ENCODE peak calls at places on chromosomes 3 and 15, in nine cellular contexts. One of them, this sample, is unnamed.

GRCh38 chr15:89406218-89406716 is 71.6 kb upstream of the POLG start:
- DNase-seq in NCI-H2081: no peak
- DNase-seq in T-cell: no peak
- DNase-seq in activated CD8-positive, alpha-beta memory T cell treated with anti-CD3 and anti-CD28 coated beads for 24 hours: no peak
- DNase-seq in activated CD4-positive, CD25-positive, alpha-beta regulatory T cell: no peak
- DNase-seq in COR-L47: no peak
- DNase-seq in EL: peak; percentile 29
- DNase-seq in WTC11: no peak
- DNase-seq in Panc1: no peak
- DNase-seq in this sample: no peak

GRCh38 chr15:69145694-69146492 is 14.5 kb upstream of the GLCE start:
- DNase-seq in COR-L47: no peak
- DNase-seq in EL: no peak
- DNase-seq in WTC11: no peak
- DNase-seq in T-cell: no peak
- DNase-seq in activated CD4-positive, CD25-positive, alpha-beta regulatory T cell: no peak
- DNase-seq in activated CD8-positive, alpha-beta memory T cell treated with anti-CD3 and anti-CD28 coated beads for 24 hours: no peak
- DNase-seq in Panc1: no peak
- DNase-seq in NCI-H2081: no peak
- DNase-seq in this sample: peak; percentile 54

GRCh38 chr15:67543348-67543718 is 830 bp downstream of the MAP2K5 start:
- DNase-seq in Panc1: no peak
- DNase-seq in activated CD4-positive, CD25-positive, alpha-beta regulatory T cell: no peak
- DNase-seq in WTC11: peak; percentile 14
- DNase-seq in COR-L47: no peak
- DNase-seq in NCI-H2081: no peak
- DNase-seq in T-cell: no peak
- DNase-seq in EL: peak; percentile 30
- DNase-seq in activated CD8-positive, alpha-beta memory T cell treated with anti-CD3 and anti-CD28 coated beads for 24 hours: no peak
- DNase-seq in this sample: no peak

GRCh38 chr15:31338318-31338878 is 11.8 kb downstream of the KLF13 start:
- DNase-seq in WTC11: no peak
- DNase-seq in NCI-H2081: peak; percentile 30
- DNase-seq in COR-L47: peak; percentile 59
- DNase-seq in activated CD4-positive, CD25-positive, alpha-beta regulatory T cell: no peak
- DNase-seq in T-cell: no peak
- DNase-seq in EL: no peak
- DNase-seq in activated CD8-positive, alpha-beta memory T cell treated with anti-CD3 and anti-CD28 coated beads for 24 hours: no peak
- DNase-seq in Panc1: no peak
- DNase-seq in this sample: no peak

GRCh38 chr3:117264204-117264994 is 554.8 kb downstream of the TUSC7 start:
- DNase-seq in T-cell: no peak
- DNase-seq in COR-L47: no peak
- DNase-seq in activated CD4-positive, CD25-positive, alpha-beta regulatory T cell: no peak
- DNase-seq in activated CD8-positive, alpha-beta memory T cell treated with anti-CD3 and anti-CD28 coated beads for 24 hours: no peak
- DNase-seq in WTC11: no peak
- DNase-seq in Panc1: no peak
- DNase-seq in EL: no peak
- DNase-seq in NCI-H2081: no peak
- DNase-seq in this sample: no peak

GRCh38 chr3:126498936-126499335 is 18.6 kb downstream of the UROC1 start:
- DNase-seq in activated CD4-positive, CD25-positive, alpha-beta regulatory T cell: no peak
- DNase-seq in activated CD8-positive, alpha-beta memory T cell treated with anti-CD3 and anti-CD28 coated beads for 24 hours: no peak
- DNase-seq in NCI-H2081: no peak
- DNase-seq in Panc1: no peak
- DNase-seq in WTC11: no peak
- DNase-seq in EL: no peak
- DNase-seq in COR-L47: no peak
- DNase-seq in T-cell: no peak
- DNase-seq in this sample: no peak

GRCh38 chr3:99325407-99325806 is 313.0 kb upstream of the COL8A1 start:
- DNase-seq in WTC11: no peak
- DNase-seq in NCI-H2081: no peak
- DNase-seq in COR-L47: no peak
- DNase-seq in EL: no peak
- DNase-seq in activated CD4-positive, CD25-positive, alpha-beta regulatory T cell: no peak
- DNase-seq in Panc1: no peak
- DNase-seq in activated CD8-positive, alpha-beta memory T cell treated with anti-CD3 and anti-CD28 coated beads for 24 hours: no peak
- DNase-seq in T-cell: no peak
- DNase-seq in this sample: peak; percentile 71

GRCh38 chr3:100745617-100746016 is 36.3 kb downstream of the TFG start:
- DNase-seq in WTC11: no peak
- DNase-seq in Panc1: no peak
- DNase-seq in NCI-H2081: no peak
- DNase-seq in activated CD4-positive, CD25-positive, alpha-beta regulatory T cell: no peak
- DNase-seq in T-cell: no peak
- DNase-seq in activated CD8-positive, alpha-beta memory T cell treated with anti-CD3 and anti-CD28 coated beads for 24 hours: no peak
- DNase-seq in EL: no peak
- DNase-seq in COR-L47: no peak
- DNase-seq in this sample: no peak

GRCh38 chr3:183794452-183794851 is 30.9 kb downstream of the MAP6D1 start:
- DNase-seq in T-cell: no peak
- DNase-seq in WTC11: no peak
- DNase-seq in activated CD4-positive, CD25-positive, alpha-beta regulatory T cell: no peak
- DNase-seq in Panc1: no peak
- DNase-seq in EL: no peak
- DNase-seq in activated CD8-positive, alpha-beta memory T cell treated with anti-CD3 and anti-CD28 coated beads for 24 hours: no peak
- DNase-seq in NCI-H2081: no peak
- DNase-seq in COR-L47: no peak
- DNase-seq in this sample: no peak

GRCh38 chr3:12476238-12476897 is 7.9 kb upstream of the TSEN2 start:
- DNase-seq in WTC11: no peak
- DNase-seq in activated CD4-positive, CD25-positive, alpha-beta regulatory T cell: no peak
- DNase-seq in EL: peak; percentile 68
- DNase-seq in activated CD8-positive, alpha-beta memory T cell treated with anti-CD3 and anti-CD28 coated beads for 24 hours: no peak
- DNase-seq in NCI-H2081: no peak
- DNase-seq in Panc1: no peak
- DNase-seq in T-cell: no peak
- DNase-seq in COR-L47: no peak
- DNase-seq in this sample: no peak

GRCh38 chr15:74035121-74035829 is 40.8 kb downstream of the PML start:
- DNase-seq in Panc1: no peak
- DNase-seq in activated CD4-positive, CD25-positive, alpha-beta regulatory T cell: no peak
- DNase-seq in activated CD8-positive, alpha-beta memory T cell treated with anti-CD3 and anti-CD28 coated beads for 24 hours: no peak
- DNase-seq in WTC11: no peak
- DNase-seq in T-cell: no peak
- DNase-seq in COR-L47: no peak
- DNase-seq in NCI-H2081: no peak
- DNase-seq in EL: no peak
- DNase-seq in this sample: no peak

GRCh38 chr3:52446631-52447511 is 2.0 kb upstream of the SEMA3G start:
- DNase-seq in activated CD4-positive, CD25-positive, alpha-beta regulatory T cell: peak; percentile 24
- DNase-seq in COR-L47: peak; percentile 36
- DNase-seq in WTC11: peak; percentile 87
- DNase-seq in NCI-H2081: peak; percentile 23
- DNase-seq in T-cell: peak; percentile 47
- DNase-seq in EL: peak; percentile 67
- DNase-seq in activated CD8-positive, alpha-beta memory T cell treated with anti-CD3 and anti-CD28 coated beads for 24 hours: peak; percentile 91
- DNase-seq in Panc1: peak; percentile 66
- DNase-seq in this sample: peak; percentile 56

GRCh38 chr3:136929984-136930671 is 27.7 kb upstream of the IL20RB start:
- DNase-seq in NCI-H2081: no peak
- DNase-seq in T-cell: no peak
- DNase-seq in COR-L47: no peak
- DNase-seq in activated CD4-positive, CD25-positive, alpha-beta regulatory T cell: no peak
- DNase-seq in Panc1: no peak
- DNase-seq in WTC11: no peak
- DNase-seq in activated CD8-positive, alpha-beta memory T cell treated with anti-CD3 and anti-CD28 coated beads for 24 hours: no peak
- DNase-seq in EL: no peak
- DNase-seq in this sample: no peak

GRCh38 chr3:4421121-4421520 is 45.9 kb downstream of the SUMF1 start:
- DNase-seq in WTC11: no peak
- DNase-seq in T-cell: no peak
- DNase-seq in EL: peak; percentile 71
- DNase-seq in NCI-H2081: no peak
- DNase-seq in COR-L47: no peak
- DNase-seq in activated CD4-positive, CD25-positive, alpha-beta regulatory T cell: no peak
- DNase-seq in activated CD8-positive, alpha-beta memory T cell treated with anti-CD3 and anti-CD28 coated beads for 24 hours: no peak
- DNase-seq in Panc1: no peak
- DNase-seq in this sample: no peak

GRCh38 chr3:30508319-30508718 is 98.1 kb upstream of the TGFBR2 start:
- DNase-seq in activated CD8-positive, alpha-beta memory T cell treated with anti-CD3 and anti-CD28 coated beads for 24 hours: no peak
- DNase-seq in Panc1: no peak
- DNase-seq in NCI-H2081: no peak
- DNase-seq in COR-L47: no peak
- DNase-seq in WTC11: no peak
- DNase-seq in T-cell: no peak
- DNase-seq in EL: no peak
- DNase-seq in activated CD4-positive, CD25-positive, alpha-beta regulatory T cell: no peak
- DNase-seq in this sample: no peak

GRCh38 chr3:123448503-123449091 is at the start of gene ADCY5:
- DNase-seq in activated CD4-positive, CD25-positive, alpha-beta regulatory T cell: no peak
- DNase-seq in Panc1: no peak
- DNase-seq in NCI-H2081: no peak
- DNase-seq in WTC11: peak; percentile 52
- DNase-seq in EL: no peak
- DNase-seq in activated CD8-positive, alpha-beta memory T cell treated with anti-CD3 and anti-CD28 coated beads for 24 hours: peak; percentile 66
- DNase-seq in COR-L47: peak; percentile 14
- DNase-seq in T-cell: no peak
- DNase-seq in this sample: peak; percentile 48

GRCh38 chr3:155553800-155554199 is 191.1 kb downstream of the PLCH1 start:
- DNase-seq in T-cell: no peak
- DNase-seq in WTC11: no peak
- DNase-seq in NCI-H2081: no peak
- DNase-seq in activated CD4-positive, CD25-positive, alpha-beta regulatory T cell: no peak
- DNase-seq in COR-L47: no peak
- DNase-seq in Panc1: no peak
- DNase-seq in activated CD8-positive, alpha-beta memory T cell treated with anti-CD3 and anti-CD28 coated beads for 24 hours: no peak
- DNase-seq in EL: no peak
- DNase-seq in this sample: no peak

GRCh38 chr3:137642831-137643230 is 121.3 kb upstream of the SOX14 start:
- DNase-seq in activated CD8-positive, alpha-beta memory T cell treated with anti-CD3 and anti-CD28 coated beads for 24 hours: no peak
- DNase-seq in EL: no peak
- DNase-seq in T-cell: no peak
- DNase-seq in WTC11: no peak
- DNase-seq in NCI-H2081: no peak
- DNase-seq in COR-L47: no peak
- DNase-seq in activated CD4-positive, CD25-positive, alpha-beta regulatory T cell: no peak
- DNase-seq in Panc1: no peak
- DNase-seq in this sample: no peak

GRCh38 chr3:100913870-100914654 is 79.2 kb downstream of the ABI3BP start:
- DNase-seq in activated CD8-positive, alpha-beta memory T cell treated with anti-CD3 and anti-CD28 coated beads for 24 hours: no peak
- DNase-seq in activated CD4-positive, CD25-positive, alpha-beta regulatory T cell: no peak
- DNase-seq in T-cell: no peak
- DNase-seq in Panc1: no peak
- DNase-seq in WTC11: no peak
- DNase-seq in COR-L47: no peak
- DNase-seq in NCI-H2081: no peak
- DNase-seq in EL: no peak
- DNase-seq in this sample: peak; percentile 5

GRCh38 chr3:148513066-148513671 is 184.5 kb upstream of the AGTR1 start:
- DNase-seq in NCI-H2081: no peak
- DNase-seq in activated CD8-positive, alpha-beta memory T cell treated with anti-CD3 and anti-CD28 coated beads for 24 hours: no peak
- DNase-seq in WTC11: no peak
- DNase-seq in activated CD4-positive, CD25-positive, alpha-beta regulatory T cell: no peak
- DNase-seq in EL: peak; percentile 33
- DNase-seq in Panc1: no peak
- DNase-seq in COR-L47: no peak
- DNase-seq in T-cell: no peak
- DNase-seq in this sample: peak; percentile 16